ENCODE peak calls at places on chromosomes 4 and X, in five cellular contexts. M is lower lobe of right lung, L is heart right ventricle, V is psoas muscle, T is pancreas. I is an unnamed sample.

GRCh38 chr4:3305610-3306371 is 13.0 kb downstream of the RGS12 start:
- DNase-seq in V (no peak), L (no peak), T (peak), M (peak), I (no peak)

GRCh38 chr4:2073808-2074481 is 14.8 kb downstream of the NAT8L start:
- DNase-seq in T (peak), V (no peak), L (no peak), M (no peak), I (no peak)

GRCh38 chr4:2378898-2379297 is 39.5 kb downstream of the ZFYVE28 start:
- DNase-seq in T (no peak), L (no peak), V (no peak), M (no peak), I (no peak)

GRCh38 chr4:56958111-56958517 is 19.3 kb downstream of the NOA1 start:
- DNase-seq in M (peak), L (peak), V (peak), T (no peak), I (peak)

GRCh38 chr4:121951570-121952110 is at the start of gene TRPC3:
- DNase-seq in L (no peak), T (peak), V (peak), M (peak), I (peak)

GRCh38 chrX:111719426-111720210 is 38.6 kb downstream of the ALG13 start:
- DNase-seq in M (no peak), T (no peak), L (no peak), V (no peak), I (peak)

GRCh38 chr4:13626492-13627184 is 887 bp downstream of the BOD1L1 start:
- DNase-seq in M (no peak), V (no peak), L (no peak), T (no peak), I (peak)

GRCh38 chrX:56782791-56783449 is 53.9 kb downstream of the NBDY start:
- DNase-seq in T (peak), V (no peak), M (no peak), L (no peak), I (no peak)

GRCh38 chr4:86586160-86586572 is 7.9 kb upstream of the PTPN13 start:
- DNase-seq in T (no peak), L (no peak), V (no peak), M (no peak), I (no peak)

GRCh38 chr4:41990383-41991111 is at the start of gene SLC30A9:
- DNase-seq in T (peak), M (peak), L (peak), V (peak), I (peak)
- TF ChIP-seq CTCF in T (peak), M (peak), L (peak), V (peak), I (peak)

DNA sequence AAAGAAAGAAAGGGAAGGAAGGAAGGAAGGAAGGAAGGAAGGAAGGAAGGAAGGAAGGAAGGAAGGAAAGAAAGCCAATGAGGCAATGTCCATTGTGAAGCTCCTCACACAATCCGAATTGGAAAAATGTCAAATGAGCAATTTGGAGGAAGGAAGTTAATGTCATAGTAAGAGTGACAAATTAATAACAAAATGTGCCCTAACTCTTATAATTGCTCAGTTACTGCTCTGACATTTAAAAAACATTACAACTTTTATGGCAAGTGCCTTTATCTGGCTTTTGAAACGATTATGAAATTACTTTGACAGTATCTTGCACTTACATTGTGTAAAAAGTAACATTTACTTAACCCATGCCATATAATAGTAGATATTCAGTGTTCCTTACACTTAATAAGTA is 96.5 kb upstream of the EFHC2 start:
- DNase-seq in L (no peak), M (no peak), T (no peak), V (no peak), I (no peak)
- H3K4me3 ChIP-seq in L (no peak), M (no peak), T (no peak), V (no peak), I (no peak)

DNA sequence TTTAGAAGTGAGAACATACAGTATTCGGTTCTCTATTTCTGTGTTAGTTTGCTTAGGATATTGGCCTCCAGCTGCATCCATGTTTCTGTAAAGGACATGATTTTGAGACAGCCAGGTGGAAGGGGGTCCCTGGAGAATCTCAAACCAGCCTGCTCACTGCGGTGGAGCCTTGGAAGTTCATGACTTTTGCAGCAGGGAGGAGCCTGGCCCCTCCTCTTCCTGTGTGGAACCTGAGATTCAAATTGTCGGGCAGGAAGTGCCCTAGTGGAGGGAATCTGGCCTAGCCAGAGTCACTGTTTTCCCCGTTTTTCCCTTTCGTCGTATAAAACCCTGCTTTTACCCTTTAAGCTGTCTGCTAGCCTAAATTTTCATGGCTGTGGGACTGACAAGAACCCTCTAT is 762.6 kb downstream of the PCDH18 start:
- DNase-seq in L (no peak), M (no peak), V (no peak), T (no peak), I (no peak)
- TF ChIP-seq CTCF in L (no peak), M (no peak), V (no peak), T (no peak), I (no peak)

GRCh38 chrX:45513042-45513441 is 312.4 kb upstream of the DIPK2B start:
- DNase-seq in M (no peak), T (no peak), V (no peak), L (no peak), I (no peak)
- H3K4me3 ChIP-seq in M (no peak), T (no peak), V (no peak), L (no peak), I (no peak)

GRCh38 chr4:165115301-165115700 is 2.6 kb upstream of the TMEM192 start:
- DNase-seq in L (no peak), T (no peak), V (no peak), M (no peak), I (no peak)

GRCh38 chr4:165106518-165106917 is 6.1 kb downstream of the TMEM192 start:
- DNase-seq in L (no peak), T (no peak), V (no peak), M (no peak), I (no peak)

GRCh38 chr4:165118256-165118909 is 5.7 kb upstream of the TMEM192 start:
- DNase-seq in M (no peak), T (no peak), V (no peak), L (no peak), I (peak)

GRCh38 chr4:165111906-165112257 is 778 bp downstream of the TMEM192 start:
- DNase-seq in L (no peak), M (no peak), T (no peak), V (no peak), I (no peak)

DNA sequence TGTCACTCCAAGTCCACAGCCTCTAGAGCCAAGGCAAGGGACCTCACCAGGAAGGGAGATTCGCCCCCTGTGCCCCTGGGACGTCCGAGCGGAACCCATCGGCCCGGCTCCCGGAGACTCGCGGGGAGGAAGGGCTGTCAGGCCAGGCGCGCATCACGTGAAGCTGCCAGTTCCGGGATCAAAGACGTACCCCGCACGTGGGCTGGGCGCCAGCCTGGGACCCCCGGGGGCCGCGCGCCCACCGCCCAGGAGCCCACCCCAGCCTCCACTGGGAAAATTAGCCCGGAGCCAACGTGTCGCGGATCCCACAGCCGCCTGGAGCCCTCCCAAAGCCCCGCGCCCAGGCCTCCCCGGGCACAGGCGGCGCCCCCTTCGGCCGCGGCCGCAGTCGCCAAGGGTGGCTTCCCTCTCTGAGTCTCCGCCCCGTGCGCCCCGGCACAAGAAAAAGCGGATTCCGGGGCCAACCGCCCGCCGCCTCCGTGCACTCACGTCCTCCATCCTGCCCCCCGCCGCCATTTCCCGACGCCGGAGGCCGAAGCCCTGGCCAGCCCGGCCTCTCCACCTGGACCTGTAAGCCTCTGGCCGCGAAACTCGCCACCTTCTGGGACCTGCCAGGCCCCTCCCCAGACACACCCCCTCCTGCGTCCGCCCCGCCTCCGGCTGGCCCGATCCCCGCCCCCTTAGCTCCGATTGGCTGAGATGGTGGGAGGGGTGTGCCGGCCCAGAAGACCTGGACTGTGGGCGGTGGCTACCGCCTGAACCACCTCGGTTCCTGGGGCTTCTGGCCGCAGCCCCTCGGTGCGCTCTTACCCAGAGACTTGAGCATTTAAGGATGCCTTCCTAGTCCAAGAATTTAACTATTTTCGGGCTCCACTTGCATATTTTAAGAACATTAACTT is at the start of gene TMEM192:
- DNase-seq in T (peak), V (peak), M (peak), L (peak), I (peak)
- TF ChIP-seq CTCF in T (no peak), V (peak), M (peak), L (no peak), I (peak)

I was measured in choroid plexus epithelial cell.